ENCODE peak calls at places on chromosome 13, in ten cellular contexts. E is A549, W is HCT116, M is SK-N-SH, X is GM12878, F is WTC11, K is H1, Q is K562, N is endothelial cell of umbilical vein, J is HepG2. L is an unnamed sample.

GRCh38 chr13:43333176-43333575 is 309.8 kb downstream of the DNAJC15 start:
- DNase-seq in N (no peak), J (no peak), X (no peak), Q (no peak), M (peak; percentile 43), F (no peak), K (no peak), W (no peak), E (no peak), L (no peak)

GRCh38 chr13:43269037-43269476 is 245.7 kb downstream of the DNAJC15 start:
- DNase-seq in K (no peak), J (peak; percentile 72), M (no peak), N (peak; percentile 87), E (peak; percentile 66), X (no peak), F (no peak), Q (no peak), W (no peak), L (no peak)

GRCh38 chr13:61156753-61157152 is 258.9 kb downstream of the PCDH20 start:
- DNase-seq in J (no peak), F (no peak), N (no peak), K (no peak), Q (no peak), W (no peak), X (no peak), E (no peak), M (no peak), L (peak; percentile 34)

GRCh38 chr13:27359203-27359821 is 65.1 kb upstream of the GTF3A start:
- DNase-seq in K (no peak), W (peak; percentile 43), E (peak; percentile 55), X (no peak), Q (peak; percentile 33), J (peak; percentile 43), F (peak; percentile 76), N (peak; percentile 56), M (peak; percentile 78), L (peak; percentile 80)

GRCh38 chr13:89969996-89970709 is 1377.3 kb upstream of the MIR17HG start:
- DNase-seq in K (no peak), W (no peak), J (no peak), N (no peak), M (no peak), X (no peak), F (no peak), Q (no peak), E (no peak), L (no peak)

GRCh38 chr13:113843063-113843654 is 20.7 kb downstream of the GAS6 start:
- DNase-seq in Q (no peak), K (no peak), X (no peak), W (no peak), E (no peak), N (no peak), M (no peak), F (no peak), J (no peak), L (no peak)

GRCh38 chr13:24709186-24709913 is 29.1 kb downstream of the ATP12A start:
- DNase-seq in M (no peak), J (no peak), X (no peak), W (no peak), K (no peak), F (no peak), N (no peak), E (no peak), Q (no peak), L (no peak)

GRCh38 chr13:27182844-27183497 is 11.4 kb upstream of the USP12 start:
- DNase-seq in X (no peak), F (no peak), M (no peak), J (peak; percentile 67), N (peak; percentile 89), K (no peak), W (peak; percentile 78), Q (peak; percentile 64), E (peak; percentile 84), L (peak; percentile 42)

GRCh38 chr13:49499889-49500660 is 4.3 kb downstream of the PHF11 start:
- DNase-seq in X (no peak), J (no peak), K (no peak), N (no peak), Q (no peak), M (no peak), F (no peak), E (no peak), W (no peak), L (no peak)

GRCh38 chr13:21696865-21697448 is 26.1 kb downstream of the FGF9 start:
- DNase-seq in N (no peak), Q (no peak), F (no peak), W (no peak), K (no peak), E (no peak), J (peak; percentile 48), X (no peak), M (no peak), L (peak; percentile 65)

GRCh38 chr13:78404961-78405360 is 198.4 kb downstream of the POU4F1 start:
- DNase-seq in M (no peak), K (no peak), F (no peak), E (no peak), X (no peak), W (no peak), J (no peak), Q (no peak), N (no peak), L (no peak)

GRCh38 chr13:24386816-24387708 is 77.7 kb downstream of the C1QTNF9 start:
- DNase-seq in X (no peak), N (no peak), J (no peak), K (no peak), Q (no peak), E (no peak), M (no peak), W (no peak), F (no peak), L (no peak)

GRCh38 chr13:97307096-97307495 is 85.0 kb downstream of the MBNL2 start:
- DNase-seq in M (no peak), N (no peak), W (no peak), K (no peak), J (no peak), X (no peak), E (no peak), F (no peak), Q (no peak), L (no peak)

GRCh38 chr13:93262729-93263128 is 36.1 kb downstream of the GPC6 start:
- DNase-seq in E (peak; percentile 48), N (no peak), F (no peak), K (no peak), M (no peak), X (no peak), J (no peak), Q (no peak), W (no peak), L (no peak)

GRCh38 chr13:102089177-102089576 is 312.7 kb downstream of the FGF14 start:
- DNase-seq in X (no peak), E (no peak), W (no peak), K (no peak), Q (no peak), M (no peak), F (no peak), J (no peak), N (no peak), L (no peak)
- TF ChIP-seq CTCF in X (no peak), E (no peak), W (no peak), K (no peak), Q (no peak), M (peak; percentile 53), F (no peak), J (no peak), N (no peak), L (no peak)

DNA sequence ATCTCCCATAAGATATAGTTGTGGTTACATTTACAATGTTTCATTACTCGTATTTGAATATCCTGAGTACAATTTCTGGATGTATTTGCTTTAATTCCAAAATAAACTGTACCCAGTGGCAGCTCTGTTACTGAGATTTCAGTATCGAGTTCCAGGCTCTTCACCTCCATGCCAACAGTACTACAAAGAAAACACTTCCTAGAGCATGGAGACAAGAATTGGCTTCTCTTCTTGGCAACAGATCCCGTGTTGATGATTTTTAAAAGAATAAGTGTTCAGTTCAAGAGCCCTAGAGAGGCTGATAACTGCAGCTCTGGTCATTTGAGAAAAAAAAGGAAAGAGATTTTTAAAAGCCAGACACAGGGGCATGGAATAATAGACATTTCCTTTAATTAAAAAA is 302.8 kb downstream of the EFNB2 start:
- DNase-seq in X (no peak), K (no peak), N (no peak), J (no peak), W (no peak), E (no peak), F (no peak), M (no peak), Q (no peak), L (no peak)
- TF ChIP-seq MAX in X (no peak), K (no peak), N (no peak), J (no peak), W (no peak), E (no peak), F (no peak), M (no peak), Q (no peak), L (no peak)

DNA sequence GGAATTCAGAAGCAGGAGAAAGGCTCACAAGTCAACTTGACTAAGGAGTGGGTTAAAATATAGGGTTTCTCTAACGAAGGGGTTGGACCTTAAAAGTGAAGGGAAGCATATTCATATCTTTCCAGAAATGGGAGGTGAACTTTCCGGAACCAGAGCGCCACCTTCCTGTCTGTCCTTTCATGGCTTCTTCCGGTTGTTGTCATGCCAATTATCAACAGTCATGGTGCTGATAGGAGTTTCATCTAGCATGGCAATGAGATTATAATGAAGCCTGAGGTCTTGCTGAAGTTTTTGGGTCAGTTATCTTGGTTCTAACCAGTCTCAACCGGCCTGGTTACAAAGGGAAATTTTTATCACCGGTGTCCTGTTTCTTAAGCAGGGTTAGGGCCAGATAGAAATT is 162.9 kb upstream of the NBEA start:
- DNase-seq in W (no peak), X (no peak), K (no peak), M (no peak), Q (no peak), J (no peak), N (no peak), E (peak; percentile 20), F (no peak), L (peak; percentile 2)
- TF ChIP-seq CTCF in W (no peak), X (no peak), K (peak; percentile 40), M (peak; percentile 27), Q (no peak), J (no peak), N (no peak), E (no peak), F (no peak), L (no peak)

GRCh38 chr13:112777637-112778406 is 88.0 kb downstream of the ATP11A start:
- DNase-seq in J (no peak), Q (no peak), N (no peak), X (no peak), E (no peak), W (no peak), F (peak; percentile 6), K (peak; percentile 34), M (peak; percentile 27), L (no peak)

GRCh38 chr13:112782433-112783010 is 92.7 kb downstream of the ATP11A start:
- DNase-seq in J (no peak), W (no peak), Q (no peak), N (no peak), K (peak; percentile 33), E (no peak), F (no peak), X (no peak), M (peak; percentile 42), L (no peak)

GRCh38 chr13:112781287-112781686 is 91.4 kb downstream of the ATP11A start:
- DNase-seq in K (peak; percentile 32), F (no peak), J (no peak), N (no peak), E (no peak), M (peak; percentile 47), Q (no peak), X (no peak), W (no peak), L (no peak)

GRCh38 chr13:112781881-112782361 is 92.1 kb downstream of the ATP11A start:
- DNase-seq in W (no peak), X (no peak), K (peak; percentile 35), E (no peak), M (peak; percentile 75), N (peak; percentile 68), F (no peak), Q (no peak), J (no peak), L (no peak)

GRCh38 chr13:112779856-112780604 is 90.2 kb downstream of the ATP11A start:
- DNase-seq in F (peak; percentile 12), X (no peak), K (no peak), M (peak; percentile 12), E (no peak), N (no peak), W (no peak), J (no peak), Q (no peak), L (no peak)
- TF ChIP-seq MAX in F (no peak), X (no peak), K (no peak), M (no peak), E (no peak), N (no peak), W (no peak), J (no peak), Q (no peak), L (no peak)